ENCODE peak calls at places on chromosomes 4 and X, in five cellular contexts. H, Y, W, T and B are unnamed samples.

GRCh38 chrX:13664026-13664425 is 11.1 kb downstream of the TCEANC start:
- DNase-seq in H (no peak), Y (no peak), W (no peak), T (no peak), B (no peak)

GRCh38 chr4:125313497-125313896 is 1.3 kb upstream of the FAT4 start:
- DNase-seq in H (no peak), Y (no peak), W (peak; percentile 50), T (no peak), B (peak; percentile 72)

GRCh38 chrX:139194571-139195280 is 335.8 kb upstream of the F9 start:
- DNase-seq in H (no peak), Y (no peak), W (no peak), T (no peak), B (no peak)

GRCh38 chr4:126264839-126265238 is 950.1 kb downstream of the FAT4 start:
- DNase-seq in H (no peak), Y (no peak), W (no peak), T (no peak), B (no peak)

GRCh38 chr4:73867783-73868182 is 1.4 kb upstream of the CXCL1 start:
- DNase-seq in H (no peak), Y (no peak), W (no peak), T (no peak), B (no peak)

GRCh38 chr4:77095101-77095826 is 19.5 kb upstream of the CCNI start:
- DNase-seq in H (peak; percentile 78), Y (peak; percentile 33), W (peak; percentile 69), T (peak; percentile 61), B (peak; percentile 65)

GRCh38 chrX:30278365-30278764 is 30.8 kb downstream of the NR0B1 start:
- DNase-seq in H (no peak), Y (no peak), W (no peak), T (no peak), B (no peak)

GRCh38 chr4:187017156-187017555 is 293.5 kb upstream of the FAT1 start:
- DNase-seq in H (no peak), Y (no peak), W (no peak), T (no peak), B (no peak)

GRCh38 chr4:184845367-184846011 is 19.7 kb upstream of the ACSL1 start:
- DNase-seq in H (no peak), Y (no peak), W (no peak), T (no peak), B (no peak)

GRCh38 chr4:96472103-96472867 is 632.4 kb downstream of the PDHA2 start:
- DNase-seq in H (no peak), Y (no peak), W (no peak), T (no peak), B (no peak)

GRCh38 chr4:40305329-40306193 is 29.6 kb upstream of the CHRNA9 start:
- DNase-seq in H (no peak), Y (no peak), W (peak; percentile 42), T (peak; percentile 30), B (peak; percentile 39)

GRCh38 chr4:3679851-3680311 is 86.3 kb upstream of the ADRA2C start:
- DNase-seq in H (no peak), Y (no peak), W (no peak), T (no peak), B (no peak)

GRCh38 chrX:38260231-38260630 is 39.6 kb upstream of the SRPX start:
- DNase-seq in H (no peak), Y (peak; percentile 18), W (peak; percentile 39), T (no peak), B (peak; percentile 49)

GRCh38 chrX:148133099-148133725 is 152.1 kb downstream of the FMR1NB start:
- DNase-seq in H (no peak), Y (no peak), W (no peak), T (no peak), B (no peak)

GRCh38 chrX:72046447-72046846 is 85.3 kb downstream of the RTL5 start:
- DNase-seq in H (no peak), Y (no peak), W (no peak), T (no peak), B (no peak)

GRCh38 chr4:94356444-94356843 is 13.8 kb upstream of the HPGDS start:
- DNase-seq in H (no peak), Y (no peak), W (no peak), T (no peak), B (no peak)

GRCh38 chr4:26034849-26035248 is 120.8 kb downstream of the SMIM20 start:
- DNase-seq in H (no peak), Y (no peak), W (no peak), T (no peak), B (no peak)

GRCh38 chrX:48957827-48958634 is 624 bp upstream of the OTUD5 start:
- DNase-seq in H (peak; percentile 94), Y (peak; percentile 89), W (peak; percentile 90), T (peak; percentile 93), B (peak; percentile 92)

GRCh38 chr4:41256131-41256739 is 493 bp upstream of the UCHL1 start:
- DNase-seq in H (no peak), Y (no peak), W (no peak), T (no peak), B (no peak)

GRCh38 chr4:138242830-138243149 is 641 bp upstream of the SLC7A11 start:
- DNase-seq in H (no peak), Y (no peak), W (no peak), T (no peak), B (no peak)

GRCh38 chr4:149370002-149370401 is 445.6 kb downstream of the IQCM start:
- DNase-seq in H (no peak), Y (no peak), W (no peak), T (no peak), B (no peak)

GRCh38 chrX:97673135-97673534 is 789.4 kb downstream of the RPA4 start:
- DNase-seq in H (no peak), Y (no peak), W (no peak), T (no peak), B (no peak)

GRCh38 chr4:89823416-89823815 is 13.5 kb downstream of the SNCA start:
- DNase-seq in H (no peak), Y (no peak), W (no peak), T (no peak), B (no peak)

GRCh38 chr4:146183209-146183608 is 7.7 kb downstream of the LSM6 start:
- DNase-seq in H (no peak), Y (no peak), W (no peak), T (no peak), B (no peak)

GRCh38 chrX:132612990-132613564 is 124.2 kb upstream of the MBNL3 start:
- DNase-seq in H (peak; percentile 19), Y (no peak), W (peak; percentile 25), T (peak; percentile 26), B (peak; percentile 9)

GRCh38 chrX:119757979-119758681 is at the start of gene SOWAHD:
- DNase-seq in H (peak; percentile 38), Y (no peak), W (no peak), T (peak; percentile 30), B (no peak)

GRCh38 chrX:41720125-41720780 is 3.7 kb upstream of the GPR82 start:
- DNase-seq in H (no peak), Y (no peak), W (peak; percentile 18), T (peak; percentile 20), B (peak; percentile 22)

GRCh38 chrX:10350991-10351390 is 194.2 kb downstream of the CLCN4 start:
- DNase-seq in H (no peak), Y (no peak), W (no peak), T (no peak), B (no peak)

GRCh38 chr4:26574563-26574962 is 9.3 kb upstream of the TBC1D19 start:
- DNase-seq in H (no peak), Y (no peak), W (no peak), T (no peak), B (no peak)

DNA sequence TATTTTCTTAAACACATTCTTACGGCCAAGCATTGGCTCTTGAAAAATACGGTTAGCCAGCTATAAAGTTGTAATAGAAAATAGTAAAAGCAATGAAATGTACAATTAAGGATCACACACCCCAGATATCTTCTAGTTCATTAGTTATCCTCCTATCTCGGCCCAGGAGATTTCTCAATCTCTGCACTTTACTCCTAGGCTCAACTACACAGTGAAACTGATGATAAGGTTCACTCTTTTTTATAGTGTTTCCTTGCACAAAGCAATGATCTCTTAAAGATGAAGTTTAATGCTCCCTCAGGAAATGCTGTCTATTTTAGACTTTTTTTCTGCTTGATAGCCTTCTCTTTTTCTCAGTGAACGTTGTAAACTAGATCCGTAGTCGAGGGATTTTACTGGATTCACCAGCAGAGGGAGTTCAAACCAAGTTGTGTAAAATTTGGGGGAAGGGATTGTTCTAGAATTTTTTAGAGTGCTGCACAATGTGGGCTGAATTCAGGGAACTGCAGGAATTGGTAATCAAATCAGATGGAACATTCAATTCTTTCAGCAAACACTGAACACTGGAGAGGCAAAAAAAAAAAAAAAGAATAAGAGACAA is 269.5 kb downstream of the GBA3 start:
- DNase-seq in H (no peak), Y (no peak), W (no peak), T (no peak), B (no peak)
- TF ChIP-seq CTCF in H (peak; percentile 40), Y (peak; percentile 28), W (peak; percentile 1), T (no peak), B (peak; percentile 19)

GRCh38 chr4:66923081-66923865 is 622.0 kb downstream of the CENPC start:
- DNase-seq in H (no peak), Y (no peak), W (no peak), T (no peak), B (no peak)

GRCh38 chr4:66927937-66928336 is 617.4 kb downstream of the CENPC start:
- DNase-seq in H (no peak), Y (no peak), W (no peak), T (no peak), B (no peak)

GRCh38 chr4:66930216-66930615 is 615.1 kb downstream of the CENPC start:
- DNase-seq in H (no peak), Y (no peak), W (no peak), T (no peak), B (no peak)

GRCh38 chr4:66929748-66930147 is 615.6 kb downstream of the CENPC start:
- DNase-seq in H (no peak), Y (no peak), W (no peak), T (no peak), B (no peak)

DNA sequence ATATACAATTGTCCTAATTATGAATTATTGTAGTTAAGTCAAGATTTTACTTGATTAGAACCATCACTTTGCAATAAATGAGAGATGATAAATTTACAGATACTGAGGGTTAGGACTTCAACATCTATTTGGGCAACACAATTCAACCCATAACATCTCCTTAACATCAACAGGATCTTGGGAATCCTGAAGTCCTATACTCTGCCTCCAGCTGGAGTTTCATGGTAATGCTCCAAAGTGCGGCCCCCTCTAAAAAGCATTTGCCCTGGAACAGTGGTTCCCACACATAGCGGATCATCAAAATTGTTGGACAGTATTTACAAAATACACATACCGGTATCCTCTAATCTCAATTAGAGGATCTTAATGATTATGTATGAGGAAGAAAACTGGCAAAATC is 618.6 kb downstream of the CENPC start:
- DNase-seq in H (no peak), Y (no peak), W (no peak), T (no peak), B (no peak)
- TF ChIP-seq CTCF in H (no peak), Y (no peak), W (no peak), T (no peak), B (no peak)

DNA sequence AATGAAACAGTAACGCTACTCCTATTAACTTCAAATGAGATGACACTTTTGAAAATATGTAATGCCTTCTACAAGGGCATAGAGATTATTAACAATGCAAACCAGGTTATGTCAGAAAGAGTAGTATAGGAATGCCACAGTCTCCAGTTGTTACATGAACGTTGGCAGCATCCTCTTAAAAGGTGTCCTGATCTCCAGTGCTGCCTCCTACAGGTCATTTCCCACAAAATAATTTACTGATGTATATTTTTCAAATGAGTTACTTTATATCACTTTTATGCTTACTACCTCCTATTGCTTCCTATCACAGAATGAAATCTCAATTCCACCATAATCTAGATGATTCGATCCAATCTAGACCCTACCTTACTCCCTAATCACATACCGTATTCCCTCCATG is 195.2 kb upstream of the EPHA5 start:
- DNase-seq in H (no peak), Y (no peak), W (no peak), T (no peak), B (no peak)
- TF ChIP-seq CTCF in H (peak; percentile 11), Y (peak; percentile 17), W (no peak), T (no peak), B (peak; percentile 38)

GRCh38 chr4:15479089-15479912 is 9.6 kb downstream of the CC2D2A start:
- DNase-seq in H (no peak), Y (peak; percentile 68), W (peak; percentile 54), T (no peak), B (peak; percentile 38)
- TF ChIP-seq CTCF in H (peak; percentile 72), Y (peak; percentile 66), W (peak; percentile 69), T (no peak), B (peak; percentile 56)